ENCODE peak calls at places on chromosomes 2 and 18, in four cellular contexts. N is right lobe of liver; X is HCT116; F is CD8-positive, alpha-beta T cell. G is an unnamed sample. For H3K4me1, the result is how much of the 10 kb centered on the place peaks cover.

GRCh38 chr2:42224422-42225067 is 55.4 kb downstream of the EML4 start:
- DNase-seq in N (no peak), X (no peak), F (no peak), G (no peak)

GRCh38 chr2:41791523-41791922 is 256.3 kb upstream of the PKDCC start:
- DNase-seq in N (no peak), X (no peak), F (no peak), G (no peak)

GRCh38 chr2:43068053-43068471 is 158.3 kb downstream of the ZFP36L2 start:
- DNase-seq in N (peak), X (no peak), F (no peak), G (no peak)

GRCh38 chr2:5560981-5561380 is 131.2 kb upstream of the SOX11 start:
- DNase-seq in N (no peak), X (no peak), F (no peak), G (no peak)

GRCh38 chr2:55511508-55512124 is 7.9 kb upstream of the CFAP36 start:
- DNase-seq in N (no peak), X (peak), F (no peak), G (no peak)

GRCh38 chr2:44550571-44550970 is 188.8 kb downstream of the CAMKMT start:
- DNase-seq in N (no peak), X (no peak), F (no peak), G (no peak)

GRCh38 chr2:121146630-121147029 is 138.4 kb downstream of the TFCP2L1 start:
- DNase-seq in N (no peak), X (no peak), F (no peak), G (no peak)

GRCh38 chr2:44965684-44966083 is 24.2 kb downstream of the SIX3 start:
- DNase-seq in N (no peak), X (no peak), F (no peak), G (no peak)

GRCh38 chr18:74530584-74530862 is 3.8 kb upstream of the CNDP1 start:
- DNase-seq in N (peak), X (no peak), F (no peak), G (no peak)

GRCh38 chr2:201665420-201666158 is 22.3 kb upstream of the TMEM237 start:
- DNase-seq in N (no peak), X (no peak), F (no peak), G (no peak)

GRCh38 chr2:136112949-136113766 is 4.8 kb downstream of the CXCR4 start:
- DNase-seq in N (no peak), X (no peak), F (no peak), G (no peak)

GRCh38 chr2:238063414-238064189 is 2.8 kb downstream of the SCLY start:
- DNase-seq in N (peak), X (no peak), F (no peak), G (no peak)

GRCh38 chr2:85861180-85861579 is 27.6 kb downstream of the ST3GAL5 start:
- DNase-seq in N (no peak), X (no peak), F (no peak), G (no peak)

GRCh38 chr18:57918601-57919000 is 115.5 kb upstream of the ATP8B1 start:
- DNase-seq in N (no peak), X (no peak), F (no peak), G (no peak)

GRCh38 chr2:84741182-84741822 is 139.6 kb downstream of the TRABD2A start:
- DNase-seq in N (no peak), X (peak), F (peak), G (peak)

GRCh38 chr2:172053486-172053885 is 31.8 kb upstream of the DLX1 start:
- DNase-seq in N (no peak), X (no peak), F (no peak), G (no peak)

GRCh38 chr2:241507430-241508239 is 749 bp downstream of the STK25 start:
- DNase-seq in N (no peak), X (no peak), F (peak), G (no peak)

GRCh38 chr2:172955587-172955986 is 120.1 kb upstream of the MAP3K20 start:
- DNase-seq in N (no peak), X (no peak), F (no peak), G (no peak)

GRCh38 chr2:203659650-203660049 is 46.8 kb upstream of the CD28 start:
- DNase-seq in N (no peak), X (no peak), F (no peak), G (no peak)

GRCh38 chr2:48279347-48279746 is 250.6 kb upstream of the STON1 start:
- DNase-seq in N (no peak), X (no peak), F (no peak), G (no peak)

GRCh38 chr2:174939046-174939445 is 66.1 kb downstream of the CHN1 start:
- DNase-seq in N (no peak), X (peak), F (no peak), G (no peak)

GRCh38 chr18:50142441-50143120 is 52.4 kb downstream of the MYO5B start:
- DNase-seq in N (no peak), X (no peak), F (no peak), G (no peak)

GRCh38 chr2:119744335-119744939 is 15.3 kb upstream of the PTPN4 start:
- DNase-seq in N (no peak), X (peak), F (no peak), G (no peak)

GRCh38 chr2:235637906-235638305 is 144.1 kb downstream of the AGAP1 start:
- DNase-seq in N (no peak), X (no peak), F (no peak), G (no peak)

GRCh38 chr2:127205211-127206140 is 14.6 kb downstream of the CYP27C1 start:
- DNase-seq in N (no peak), X (no peak), F (no peak), G (no peak)

GRCh38 chr18:35672897-35673296 is 91.4 kb downstream of the GALNT1 start:
- DNase-seq in N (no peak), X (no peak), F (no peak), G (no peak)

GRCh38 chr2:238425979-238426567 is 654 bp upstream of the ASB1 start:
- DNase-seq in N (no peak), X (peak), F (peak), G (peak)

GRCh38 chr2:173350383-173350782 is 4.3 kb upstream of the CDCA7 start:
- DNase-seq in N (no peak), X (no peak), F (no peak), G (no peak)

GRCh38 chr2:5368263-5368662 is 323.9 kb upstream of the SOX11 start:
- DNase-seq in N (no peak), X (no peak), F (no peak), G (no peak)

GRCh38 chr2:226728996-226729395 is 70.6 kb downstream of the IRS1 start:
- DNase-seq in N (no peak), X (no peak), F (no peak), G (no peak)

GRCh38 chr2:234293973-234294372 is 202.9 kb downstream of the ARL4C start:
- DNase-seq in N (no peak), X (peak), F (no peak), G (no peak)

GRCh38 chr2:236631361-236632291 is 62.0 kb downstream of the ACKR3 start:
- DNase-seq in N (no peak), X (no peak), F (no peak), G (no peak)

GRCh38 chr2:132448771-132449170 is 32.2 kb downstream of the GPR39 start:
- DNase-seq in N (no peak), X (no peak), F (no peak), G (no peak)

GRCh38 chr2:178199334-178199733 is 5.0 kb downstream of the OSBPL6 start:
- DNase-seq in N (no peak), X (no peak), F (no peak), G (no peak)

GRCh38 chr2:207531024-207531411 is 1.3 kb downstream of the CREB1 start:
- DNase-seq in N (no peak), X (no peak), F (no peak), G (no peak)

GRCh38 chr2:96664366-96664765 is 21.8 kb downstream of the FER1L5 start:
- DNase-seq in N (no peak), X (no peak), F (no peak), G (no peak)

GRCh38 chr2:96663829-96664228 is 21.3 kb downstream of the FER1L5 start:
- DNase-seq in N (no peak), X (no peak), F (no peak), G (no peak)

GRCh38 chr2:96662360-96662759 is 19.8 kb downstream of the FER1L5 start:
- DNase-seq in N (no peak), X (no peak), F (no peak), G (no peak)

GRCh38 chr2:96663177-96663576 is 20.6 kb downstream of the FER1L5 start:
- DNase-seq in N (no peak), X (no peak), F (no peak), G (no peak)

GRCh38 chr2:96661324-96661723 is 18.8 kb downstream of the FER1L5 start:
- DNase-seq in N (no peak), X (no peak), F (no peak), G (no peak)
- TF ChIP-seq CTCF in N (no peak), X (no peak), F (no peak), G (no peak)

GRCh38 chr18:23627325-23627724 is 35.4 kb downstream of the ANKRD29 start:
- DNase-seq in N (no peak), X (peak), F (no peak), G (peak)
- H3K4me1 ChIP-seq in N (under half), X (under half), F (under half), G (under half)

DNA sequence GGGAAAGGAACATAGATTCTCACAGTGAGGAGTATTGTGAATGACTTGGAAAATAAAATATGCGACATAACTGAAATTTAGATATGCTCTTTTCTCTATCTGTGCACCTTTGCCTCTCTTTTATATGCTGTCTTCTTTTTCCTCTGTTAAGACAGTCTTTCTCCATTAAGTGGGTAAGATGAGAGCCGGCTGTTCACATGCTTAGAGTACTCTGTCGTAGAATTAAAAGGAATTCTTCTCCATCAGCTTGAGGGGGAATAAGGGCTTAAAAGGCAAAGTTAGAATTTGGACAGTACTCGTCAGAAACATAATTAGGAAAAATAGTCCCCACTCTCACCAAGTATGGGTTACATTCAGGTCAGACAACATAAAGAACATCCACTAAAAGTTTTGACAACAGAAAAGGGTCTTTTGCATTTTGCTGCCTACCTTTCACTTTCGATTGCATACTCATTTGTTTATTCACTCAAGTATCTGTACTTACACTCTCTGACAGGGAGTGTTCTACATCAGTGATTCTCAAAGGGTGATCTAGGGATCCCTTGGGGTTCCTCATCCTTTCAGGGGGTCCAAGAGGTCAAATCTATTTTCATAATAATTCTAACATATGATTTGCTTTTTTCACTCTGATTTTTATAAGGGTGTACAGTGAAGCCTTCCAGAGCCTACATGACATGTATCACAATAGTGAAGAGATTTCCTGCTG is 48.0 kb downstream of the ARHGAP15 start:
- DNase-seq in N (no peak), X (no peak), F (no peak), G (no peak)
- H3K4me3 ChIP-seq in N (no peak), X (no peak), F (peak), G (no peak)

GRCh38 chr18:9015689-9016088 is 86.8 kb upstream of the NDUFV2 start:
- DNase-seq in N (no peak), X (no peak), F (no peak), G (no peak)

GRCh38 chr18:9017900-9018217 is 84.6 kb upstream of the NDUFV2 start:
- DNase-seq in N (no peak), X (no peak), F (no peak), G (no peak)

GRCh38 chr18:9016819-9017169 is 85.7 kb upstream of the NDUFV2 start:
- DNase-seq in N (no peak), X (no peak), F (no peak), G (no peak)

GRCh38 chr18:9019135-9019534 is 83.4 kb upstream of the NDUFV2 start:
- DNase-seq in N (no peak), X (no peak), F (no peak), G (no peak)

GRCh38 chr18:9017170-9017899 is 85.2 kb upstream of the NDUFV2 start:
- DNase-seq in N (no peak), X (peak), F (peak), G (peak)
- TF ChIP-seq CTCF in N (no peak), X (no peak), F (no peak), G (no peak)

DNA sequence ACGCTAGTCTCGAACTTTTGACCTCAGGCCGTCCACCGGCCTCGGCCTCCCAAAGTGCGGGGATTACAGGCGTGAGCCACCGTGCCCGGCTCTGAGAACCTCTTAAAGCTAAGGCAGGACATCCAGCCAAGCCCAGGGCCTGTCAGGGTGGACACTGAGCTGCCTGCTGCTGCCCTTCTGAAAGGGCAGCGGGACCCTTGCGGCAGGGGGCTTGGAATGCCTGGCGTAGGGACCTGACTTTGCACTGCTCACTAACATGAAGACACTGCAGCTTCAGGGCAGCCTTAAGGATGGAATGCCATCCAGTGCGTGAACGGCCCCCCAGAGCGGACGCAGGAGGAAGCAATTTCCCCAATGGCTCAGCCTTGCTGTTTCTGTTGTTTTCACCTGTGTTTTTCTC is 9.0 kb downstream of the CYS1 start:
- DNase-seq in N (peak), X (no peak), F (no peak), G (peak)
- H3K4me1 ChIP-seq in N (under half), X (under half), F (under half), G (under half)

GRCh38 chr2:96470636-96471035 is 34.5 kb downstream of the NEURL3 start:
- DNase-seq in N (peak), X (no peak), F (peak), G (peak)
- H3K4me3 ChIP-seq in N (peak), X (no peak), F (no peak), G (no peak)

GRCh38 chr18:46570666-46571065 is 86.4 kb downstream of the LOXHD1 start:
- DNase-seq in N (no peak), X (no peak), F (no peak), G (no peak)

GRCh38 chr18:46570134-46570533 is 86.9 kb downstream of the LOXHD1 start:
- DNase-seq in N (no peak), X (no peak), F (no peak), G (no peak)

GRCh38 chr18:46569211-46569610 is 87.8 kb downstream of the LOXHD1 start:
- DNase-seq in N (no peak), X (no peak), F (no peak), G (no peak)

GRCh38 chr18:46566111-46566510 is 90.9 kb downstream of the LOXHD1 start:
- DNase-seq in N (no peak), X (no peak), F (no peak), G (no peak)

DNA sequence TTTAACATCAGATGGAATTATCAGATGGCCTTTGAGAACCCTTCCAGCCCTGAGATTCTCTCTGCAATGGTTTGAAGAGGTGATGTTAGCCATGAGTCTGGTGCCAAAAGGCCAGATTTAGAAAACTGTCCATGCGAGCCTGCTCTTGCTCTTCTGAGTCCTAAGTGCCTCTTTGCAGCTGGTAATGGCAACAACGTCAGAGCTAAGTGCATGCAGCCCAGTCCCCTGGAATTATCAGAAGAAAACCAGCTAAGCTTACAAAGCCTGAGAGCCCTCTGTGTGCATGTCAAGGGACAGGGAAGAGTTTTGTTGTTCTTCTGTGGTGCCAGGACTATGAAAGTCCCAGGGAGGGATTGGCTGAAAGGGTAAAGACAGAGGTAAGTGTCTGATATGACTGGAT is 89.8 kb downstream of the LOXHD1 start:
- DNase-seq in N (no peak), X (no peak), F (no peak), G (no peak)
- TF ChIP-seq CTCF in N (no peak), X (no peak), F (no peak), G (no peak)

G was measured in mucosa of descending colon.